ENCODE peak calls at places on chromosome 7, in five cellular contexts. One of them, this sample, is unnamed.
A peak's percentile ranks its signal among the peaks of the same experiment; 100 is the strongest.

GRCh38 chr7:101087334-101088068 is 2.2 kb downstream of the TRIM56 start:
- DNase-seq in iris pigment epithelial cell: no peak
- DNase-seq in stromal cell of bone marrow: no peak
- DNase-seq in cardiac muscle cell: no peak
- DNase-seq in GM23338: no peak
- DNase-seq in this sample: no peak

GRCh38 chr7:35801392-35802101 is 690 bp downstream of the SEPTIN7 start:
- DNase-seq in iris pigment epithelial cell: peak; percentile 68
- DNase-seq in stromal cell of bone marrow: peak; percentile 51
- DNase-seq in cardiac muscle cell: peak; percentile 78
- DNase-seq in GM23338: peak; percentile 89
- DNase-seq in this sample: peak; percentile 61

GRCh38 chr7:150972094-150972493 is 6.0 kb downstream of the KCNH2 start:
- DNase-seq in iris pigment epithelial cell: no peak
- DNase-seq in stromal cell of bone marrow: no peak
- DNase-seq in cardiac muscle cell: no peak
- DNase-seq in GM23338: no peak
- DNase-seq in this sample: no peak

GRCh38 chr7:66847879-66848810 is 72.9 kb upstream of the TMEM248 start:
- DNase-seq in iris pigment epithelial cell: peak; percentile 94
- DNase-seq in stromal cell of bone marrow: peak; percentile 34
- DNase-seq in cardiac muscle cell: no peak
- DNase-seq in GM23338: peak; percentile 50
- DNase-seq in this sample: no peak

GRCh38 chr7:125747966-125748365 is 818.3 kb upstream of the POT1 start:
- DNase-seq in iris pigment epithelial cell: no peak
- DNase-seq in stromal cell of bone marrow: no peak
- DNase-seq in cardiac muscle cell: no peak
- DNase-seq in GM23338: no peak
- DNase-seq in this sample: no peak

GRCh38 chr7:20220824-20221547 is 3.8 kb upstream of the MACC1 start:
- DNase-seq in iris pigment epithelial cell: peak; percentile 94
- DNase-seq in stromal cell of bone marrow: peak; percentile 95
- DNase-seq in cardiac muscle cell: no peak
- DNase-seq in GM23338: no peak
- DNase-seq in this sample: no peak

GRCh38 chr7:75920431-75921161 is 5.6 kb downstream of the POR start:
- DNase-seq in iris pigment epithelial cell: peak; percentile 86
- DNase-seq in stromal cell of bone marrow: no peak
- DNase-seq in cardiac muscle cell: no peak
- DNase-seq in GM23338: no peak
- DNase-seq in this sample: no peak

GRCh38 chr7:129456421-129456820 is 22.2 kb downstream of the STRIP2 start:
- DNase-seq in iris pigment epithelial cell: no peak
- DNase-seq in stromal cell of bone marrow: no peak
- DNase-seq in cardiac muscle cell: no peak
- DNase-seq in GM23338: no peak
- DNase-seq in this sample: no peak